ENCODE peak calls at places on chromosomes 3 and 15, in ten cellular contexts. X is adrenal gland, I is choroid plexus epithelial cell, E is brain microvascular endothelial cell, M is uterus, L is BJ, Z is A549, J is heart right ventricle, S is endothelial cell of umbilical vein, R is lower lobe of right lung. G is an unnamed sample.

GRCh38 chr3:77825045-77825827 is 785.3 kb downstream of the ROBO2 start:
- DNase-seq in Z (no peak), R (peak), J (no peak), L (peak), I (peak), X (peak), M (no peak), E (peak), S (peak), G (peak)

GRCh38 chr15:72866086-72866646 is 82.6 kb upstream of the ADPGK start:
- DNase-seq in L (no peak), S (no peak), J (no peak), I (no peak), Z (no peak), R (no peak), X (no peak), E (no peak), M (no peak), G (no peak)

GRCh38 chr3:155079795-155080546 is at the start of gene MME:
- DNase-seq in E (peak), J (peak), M (no peak), S (peak), I (peak), R (peak), L (no peak), Z (no peak), X (no peak), G (peak)

GRCh38 chr3:94172695-94173310 is 109.9 kb downstream of the NSUN3 start:
- DNase-seq in M (no peak), I (no peak), X (no peak), R (no peak), E (no peak), L (no peak), Z (no peak), S (no peak), J (no peak), G (no peak)

GRCh38 chr15:74302821-74303359 is 64.6 kb downstream of the CYP11A1 start:
- DNase-seq in L (no peak), S (peak), J (peak), E (no peak), Z (peak), I (peak), X (peak), M (peak), R (no peak), G (peak)

GRCh38 chr3:65867463-65868210 is 171.1 kb downstream of the MAGI1 start:
- DNase-seq in L (no peak), E (no peak), I (no peak), Z (no peak), X (no peak), S (no peak), R (no peak), M (no peak), J (no peak), G (no peak)

GRCh38 chr3:171834461-171834801 is 8.7 kb upstream of the TMEM212 start:
- DNase-seq in J (no peak), M (no peak), X (peak), E (no peak), I (no peak), S (no peak), R (no peak), Z (no peak), L (no peak), G (no peak)

GRCh38 chr3:71360694-71361093 is 222.8 kb downstream of the FOXP1 start:
- DNase-seq in I (no peak), Z (no peak), J (no peak), L (no peak), M (no peak), X (no peak), E (no peak), S (no peak), R (no peak), G (no peak)

GRCh38 chr3:131553495-131554247 is 50.9 kb upstream of the MRPL3 start:
- DNase-seq in M (no peak), L (no peak), E (no peak), J (no peak), S (no peak), I (no peak), R (no peak), X (no peak), Z (no peak), G (no peak)

GRCh38 chr3:17964113-17964512 is 221.7 kb upstream of the TBC1D5 start:
- DNase-seq in M (no peak), S (no peak), I (no peak), Z (no peak), X (no peak), J (no peak), R (no peak), L (no peak), E (no peak), G (no peak)

GRCh38 chr3:45020534-45020933 is 5.6 kb upstream of the CLEC3B start:
- DNase-seq in I (no peak), E (no peak), R (no peak), X (no peak), M (no peak), S (no peak), L (no peak), Z (no peak), J (no peak), G (no peak)

GRCh38 chr3:18712713-18713575 is 287.8 kb upstream of the SATB1 start:
- DNase-seq in R (no peak), Z (no peak), E (no peak), S (no peak), I (no peak), X (no peak), L (no peak), M (no peak), J (no peak), G (no peak)

GRCh38 chr3:64321747-64322146 is 96.5 kb upstream of the PRICKLE2 start:
- DNase-seq in X (peak), Z (peak), J (no peak), E (peak), R (no peak), M (no peak), S (no peak), I (peak), L (no peak), G (peak)

GRCh38 chr15:25798207-25798931 is 64.8 kb downstream of the ATP10A start:
- DNase-seq in J (no peak), I (no peak), R (no peak), Z (no peak), M (no peak), L (no peak), X (no peak), S (no peak), E (no peak), G (no peak)

GRCh38 chr15:75945953-75946352 is 42.3 kb downstream of the FBXO22 start:
- DNase-seq in Z (no peak), I (peak), E (peak), S (no peak), L (no peak), M (no peak), X (no peak), J (no peak), R (no peak), G (peak)

GRCh38 chr15:89371145-89372044 is 36.8 kb upstream of the POLG start:
- DNase-seq in M (no peak), X (peak), I (no peak), E (no peak), Z (no peak), L (no peak), R (no peak), J (no peak), S (no peak), G (no peak)

GRCh38 chr3:139113766-139114165 is 69.1 kb upstream of the PRR23C start:
- DNase-seq in M (no peak), X (no peak), J (no peak), Z (no peak), E (no peak), S (no peak), L (no peak), I (no peak), R (no peak), G (no peak)

GRCh38 chr3:62940763-62941632 is 65.8 kb upstream of the CADPS start:
- DNase-seq in R (no peak), J (no peak), E (no peak), X (no peak), L (no peak), S (no peak), I (peak), M (no peak), Z (no peak), G (peak)

GRCh38 chr3:12229144-12229871 is 59.6 kb upstream of the PPARG start:
- DNase-seq in R (no peak), X (no peak), E (no peak), S (no peak), I (no peak), L (no peak), J (no peak), Z (no peak), M (no peak), G (no peak)

GRCh38 chr3:494190-494589 is 297.6 kb downstream of the CHL1 start:
- DNase-seq in I (no peak), J (no peak), S (no peak), M (no peak), E (no peak), L (no peak), X (no peak), Z (no peak), R (no peak), G (no peak)
- H3K4me3 ChIP-seq in I (no peak), J (no peak), S (no peak), M (no peak), E (no peak), L (no peak), X (no peak), Z (no peak), R (no peak), G (no peak)

GRCh38 chr3:126498936-126499335 is 18.6 kb downstream of the UROC1 start:
- DNase-seq in S (no peak), X (no peak), L (no peak), J (no peak), Z (no peak), R (no peak), M (no peak), I (no peak), E (no peak), G (no peak)
- TF ChIP-seq CTCF in S (no peak), X (no peak), L (no peak), J (no peak), Z (no peak), R (no peak), M (no peak), I (no peak), E (no peak), G (no peak)

GRCh38 chr15:66251790-66252355 is 1.7 kb downstream of the MEGF11 start:
- DNase-seq in R (no peak), J (no peak), S (no peak), L (no peak), E (no peak), M (no peak), Z (no peak), I (no peak), X (no peak), G (no peak)
- H3K4me3 ChIP-seq in R (peak), J (peak), S (no peak), L (no peak), E (no peak), M (peak), Z (peak), I (no peak), X (no peak), G (no peak)

GRCh38 chr3:40971191-40972168 is 227.8 kb upstream of the CTNNB1 start:
- DNase-seq in I (peak), E (peak), M (peak), R (peak), X (peak), L (peak), S (peak), Z (peak), J (peak), G (peak)
- TF ChIP-seq CTCF in I (peak), E (no peak), M (no peak), R (peak), X (no peak), L (no peak), S (no peak), Z (no peak), J (no peak), G (no peak)

GRCh38 chr15:79924379-79924778 is 27.6 kb upstream of the MTHFS start:
- DNase-seq in S (no peak), I (no peak), E (no peak), J (no peak), L (no peak), Z (no peak), R (peak), X (no peak), M (no peak), G (no peak)
- H3K4me3 ChIP-seq in S (peak), I (peak), E (peak), J (peak), L (peak), Z (peak), R (peak), X (no peak), M (peak), G (peak)

DNA sequence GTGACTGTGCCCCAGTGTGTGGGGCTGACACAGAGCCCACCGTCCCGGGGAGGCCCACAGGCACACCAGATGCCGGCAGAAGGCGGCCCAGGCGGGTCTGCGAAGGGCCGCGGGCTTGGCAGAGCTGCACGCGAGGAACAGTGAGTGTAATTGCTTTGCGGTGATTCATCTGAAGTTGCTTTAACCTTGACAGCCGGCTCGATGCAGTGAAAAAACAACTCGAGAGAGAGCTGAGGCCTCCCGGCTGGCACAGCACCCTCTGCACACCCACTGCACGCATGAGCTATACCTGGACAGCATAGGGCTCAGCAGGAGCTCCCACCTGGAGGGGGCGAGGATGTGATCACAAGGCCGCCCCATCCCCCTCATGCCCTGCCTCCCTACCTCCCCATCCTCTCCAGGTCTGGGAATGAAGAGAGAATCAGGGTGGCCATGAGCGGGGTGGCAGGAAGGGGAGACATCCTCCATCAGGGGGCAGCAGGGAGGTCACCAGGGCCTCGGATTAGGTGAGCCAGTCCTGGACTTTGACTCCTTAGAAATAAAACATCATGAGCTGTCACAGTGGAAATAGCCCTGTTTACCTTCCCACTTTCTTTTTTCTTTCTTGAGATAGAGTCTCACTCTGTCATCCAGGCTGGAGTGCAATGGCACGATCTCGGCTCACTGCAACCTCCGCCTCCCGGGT is 172.6 kb downstream of the MEGF11 start:
- DNase-seq in I (peak), M (peak), X (peak), L (no peak), R (no peak), S (no peak), E (peak), J (no peak), Z (peak), G (peak)
- TF ChIP-seq CTCF in I (no peak), M (no peak), X (no peak), L (no peak), R (no peak), S (no peak), E (peak), J (no peak), Z (peak), G (no peak)

GRCh38 chr3:153182491-153182890 is 20.5 kb downstream of the RAP2B start:
- DNase-seq in R (no peak), E (no peak), X (no peak), S (no peak), Z (no peak), I (no peak), J (no peak), L (no peak), M (no peak), G (no peak)
- H3K4me3 ChIP-seq in R (no peak), E (no peak), X (no peak), S (no peak), Z (no peak), I (no peak), J (no peak), L (no peak), M (no peak), G (no peak)

GRCh38 chr15:59360305-59360704 is 12.4 kb downstream of the MYO1E start:
- DNase-seq in J (no peak), L (no peak), S (no peak), R (no peak), I (peak), M (no peak), Z (no peak), E (no peak), X (no peak), G (no peak)
- TF ChIP-seq CTCF in J (no peak), L (peak), S (peak), R (no peak), I (peak), M (no peak), Z (no peak), E (peak), X (no peak), G (peak)